ENCODE peak calls at places on chromosomes 11 and 22, in ten cellular contexts. One of them, this sample, is unnamed.

GRCh38 chr11:73295259-73295995 is 12.6 kb upstream of the ARHGEF17 start:
- DNase-seq in right lobe of liver: peak; percentile 64
- DNase-seq in adrenal gland: peak; percentile 78
- DNase-seq in BE2C: peak; percentile 76
- DNase-seq in prostate gland: peak; percentile 39
- DNase-seq in uterus: peak; percentile 63
- DNase-seq in psoas muscle: peak; percentile 74
- DNase-seq in mucosa of descending colon: peak; percentile 82
- DNase-seq in IMR-90: peak; percentile 91
- DNase-seq in HCT116: peak; percentile 43
- DNase-seq in this sample: no peak

GRCh38 chr11:11584446-11584810 is 37.4 kb downstream of the GALNT18 start:
- DNase-seq in right lobe of liver: no peak
- DNase-seq in adrenal gland: no peak
- DNase-seq in BE2C: no peak
- DNase-seq in prostate gland: no peak
- DNase-seq in uterus: no peak
- DNase-seq in psoas muscle: no peak
- DNase-seq in mucosa of descending colon: no peak
- DNase-seq in IMR-90: peak; percentile 97
- DNase-seq in HCT116: peak; percentile 41
- DNase-seq in this sample: no peak

GRCh38 chr11:119346605-119347004 is at the start of gene MFRP:
- DNase-seq in right lobe of liver: no peak
- DNase-seq in adrenal gland: no peak
- DNase-seq in BE2C: no peak
- DNase-seq in prostate gland: no peak
- DNase-seq in uterus: no peak
- DNase-seq in psoas muscle: no peak
- DNase-seq in mucosa of descending colon: no peak
- DNase-seq in IMR-90: no peak
- DNase-seq in HCT116: no peak
- DNase-seq in this sample: no peak

GRCh38 chr22:32050678-32051515 is 7.8 kb downstream of the SLC5A1 start:
- DNase-seq in right lobe of liver: no peak
- DNase-seq in adrenal gland: peak; percentile 82
- DNase-seq in BE2C: no peak
- DNase-seq in prostate gland: peak; percentile 90
- DNase-seq in uterus: no peak
- DNase-seq in psoas muscle: peak; percentile 86
- DNase-seq in mucosa of descending colon: no peak
- DNase-seq in IMR-90: peak; percentile 79
- DNase-seq in HCT116: peak; percentile 95
- DNase-seq in this sample: peak; percentile 81

GRCh38 chr11:117822522-117823033 is 2.0 kb downstream of the FXYD2 start:
- DNase-seq in right lobe of liver: peak; percentile 55
- DNase-seq in adrenal gland: no peak
- DNase-seq in BE2C: no peak
- DNase-seq in prostate gland: no peak
- DNase-seq in uterus: no peak
- DNase-seq in psoas muscle: peak; percentile 41
- DNase-seq in mucosa of descending colon: peak; percentile 27
- DNase-seq in IMR-90: no peak
- DNase-seq in HCT116: no peak
- DNase-seq in this sample: no peak

GRCh38 chr11:6468712-6469495 is 4.8 kb downstream of the TRIM3 start:
- DNase-seq in right lobe of liver: peak; percentile 84
- DNase-seq in adrenal gland: peak; percentile 92
- DNase-seq in BE2C: peak; percentile 91
- DNase-seq in prostate gland: peak; percentile 42
- DNase-seq in uterus: peak; percentile 91
- DNase-seq in psoas muscle: peak; percentile 92
- DNase-seq in mucosa of descending colon: peak; percentile 84
- DNase-seq in IMR-90: peak; percentile 87
- DNase-seq in HCT116: peak; percentile 60
- DNase-seq in this sample: peak; percentile 61

GRCh38 chr11:25970726-25971508 is 361.0 kb upstream of the ANO3 start:
- DNase-seq in right lobe of liver: no peak
- DNase-seq in adrenal gland: no peak
- DNase-seq in BE2C: no peak
- DNase-seq in prostate gland: no peak
- DNase-seq in uterus: no peak
- DNase-seq in psoas muscle: no peak
- DNase-seq in mucosa of descending colon: no peak
- DNase-seq in IMR-90: no peak
- DNase-seq in HCT116: no peak
- DNase-seq in this sample: no peak

GRCh38 chr11:126079640-126080205 is 17.1 kb upstream of the CDON start:
- DNase-seq in right lobe of liver: no peak
- DNase-seq in adrenal gland: no peak
- DNase-seq in BE2C: peak; percentile 79
- DNase-seq in prostate gland: no peak
- DNase-seq in uterus: no peak
- DNase-seq in psoas muscle: no peak
- DNase-seq in mucosa of descending colon: no peak
- DNase-seq in IMR-90: no peak
- DNase-seq in HCT116: no peak
- DNase-seq in this sample: no peak

GRCh38 chr22:45397806-45398205 is 15.6 kb downstream of the SMC1B start:
- DNase-seq in right lobe of liver: no peak
- DNase-seq in adrenal gland: no peak
- DNase-seq in BE2C: no peak
- DNase-seq in prostate gland: no peak
- DNase-seq in uterus: no peak
- DNase-seq in psoas muscle: no peak
- DNase-seq in mucosa of descending colon: no peak
- DNase-seq in IMR-90: no peak
- DNase-seq in HCT116: no peak
- DNase-seq in this sample: no peak

GRCh38 chr11:47552086-47552580 is 799 bp downstream of the CELF1 start:
- DNase-seq in right lobe of liver: peak; percentile 67
- DNase-seq in adrenal gland: peak; percentile 30
- DNase-seq in BE2C: peak; percentile 18
- DNase-seq in prostate gland: no peak
- DNase-seq in uterus: peak; percentile 25
- DNase-seq in psoas muscle: no peak
- DNase-seq in mucosa of descending colon: no peak
- DNase-seq in IMR-90: peak; percentile 52
- DNase-seq in HCT116: no peak
- DNase-seq in this sample: peak; percentile 29

GRCh38 chr22:41660416-41660815 is 28.3 kb downstream of the SNU13 start:
- DNase-seq in right lobe of liver: no peak
- DNase-seq in adrenal gland: peak; percentile 66
- DNase-seq in BE2C: no peak
- DNase-seq in prostate gland: no peak
- DNase-seq in uterus: no peak
- DNase-seq in psoas muscle: no peak
- DNase-seq in mucosa of descending colon: no peak
- DNase-seq in IMR-90: peak; percentile 12
- DNase-seq in HCT116: no peak
- DNase-seq in this sample: peak; percentile 48

GRCh38 chr22:45504703-45505341 is 2.1 kb downstream of the FBLN1 start:
- DNase-seq in right lobe of liver: no peak
- DNase-seq in adrenal gland: no peak
- DNase-seq in BE2C: no peak
- DNase-seq in prostate gland: no peak
- DNase-seq in uterus: no peak
- DNase-seq in psoas muscle: peak; percentile 79
- DNase-seq in mucosa of descending colon: no peak
- DNase-seq in IMR-90: peak; percentile 37
- DNase-seq in HCT116: no peak
- DNase-seq in this sample: no peak

GRCh38 chr11:129720156-129720555 is 95.5 kb upstream of the TMEM45B start:
- DNase-seq in right lobe of liver: no peak
- DNase-seq in adrenal gland: no peak
- DNase-seq in BE2C: no peak
- DNase-seq in prostate gland: no peak
- DNase-seq in uterus: no peak
- DNase-seq in psoas muscle: no peak
- DNase-seq in mucosa of descending colon: no peak
- DNase-seq in IMR-90: no peak
- DNase-seq in HCT116: no peak
- DNase-seq in this sample: no peak

DNA sequence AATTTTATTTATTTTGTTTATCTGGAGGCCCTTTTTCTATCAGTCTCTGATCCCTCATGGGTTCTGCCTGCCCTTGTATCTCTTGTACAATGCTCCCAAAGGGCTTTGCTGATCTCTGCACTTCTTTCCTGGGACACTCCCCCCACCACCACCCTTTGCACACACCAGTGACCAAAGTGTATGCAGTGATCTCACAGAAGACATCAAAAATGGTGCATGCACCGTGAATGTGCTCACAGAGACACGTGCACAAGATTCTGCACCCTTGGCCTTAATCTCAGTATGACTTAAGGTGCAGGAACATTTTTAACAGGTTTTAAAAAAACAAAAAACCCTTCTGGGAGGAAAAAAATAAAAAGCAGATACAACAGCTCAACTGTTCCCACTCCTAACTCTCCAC is 12.2 kb upstream of the ADSL start:
- DNase-seq in right lobe of liver: no peak
- DNase-seq in adrenal gland: no peak
- DNase-seq in BE2C: no peak
- DNase-seq in prostate gland: no peak
- DNase-seq in uterus: no peak
- DNase-seq in psoas muscle: no peak
- DNase-seq in mucosa of descending colon: no peak
- DNase-seq in IMR-90: no peak
- DNase-seq in HCT116: no peak
- DNase-seq in this sample: no peak
- TF ChIP-seq CTCF in right lobe of liver: no peak
- TF ChIP-seq CTCF in adrenal gland: no peak
- TF ChIP-seq CTCF in BE2C: no peak
- TF ChIP-seq CTCF in prostate gland: no peak
- TF ChIP-seq CTCF in uterus: no peak
- TF ChIP-seq CTCF in psoas muscle: no peak
- TF ChIP-seq CTCF in mucosa of descending colon: no peak
- TF ChIP-seq CTCF in IMR-90: no peak
- TF ChIP-seq CTCF in HCT116: no peak
- TF ChIP-seq CTCF in this sample: no peak

GRCh38 chr22:30485362-30485988 is 13.7 kb upstream of the SEC14L3 start:
- DNase-seq in right lobe of liver: peak; percentile 81
- DNase-seq in adrenal gland: peak; percentile 74
- DNase-seq in BE2C: peak; percentile 72
- DNase-seq in prostate gland: peak; percentile 53
- DNase-seq in uterus: peak; percentile 32
- DNase-seq in psoas muscle: peak; percentile 65
- DNase-seq in mucosa of descending colon: peak; percentile 77
- DNase-seq in IMR-90: peak; percentile 33
- DNase-seq in HCT116: peak; percentile 28
- DNase-seq in this sample: peak; percentile 9
- H3K4me1 ChIP-seq in right lobe of liver: peaks cover 29% of the 10 kb centered on the region
- H3K4me1 ChIP-seq in adrenal gland: no peaks in the 10 kb centered on the region
- H3K4me1 ChIP-seq in BE2C: no peaks in the 10 kb centered on the region
- H3K4me1 ChIP-seq in prostate gland: no peaks in the 10 kb centered on the region
- H3K4me1 ChIP-seq in uterus: no peaks in the 10 kb centered on the region
- H3K4me1 ChIP-seq in psoas muscle: no peaks in the 10 kb centered on the region
- H3K4me1 ChIP-seq in mucosa of descending colon: no peaks in the 10 kb centered on the region
- H3K4me1 ChIP-seq in IMR-90: no peaks in the 10 kb centered on the region
- H3K4me1 ChIP-seq in HCT116: no peaks in the 10 kb centered on the region
- H3K4me1 ChIP-seq in this sample: no peaks in the 10 kb centered on the region

GRCh38 chr11:46122955-46123354 is 1.7 kb upstream of the PHF21A start:
- DNase-seq in right lobe of liver: no peak
- DNase-seq in adrenal gland: peak; percentile 36
- DNase-seq in BE2C: no peak
- DNase-seq in prostate gland: no peak
- DNase-seq in uterus: no peak
- DNase-seq in psoas muscle: no peak
- DNase-seq in mucosa of descending colon: no peak
- DNase-seq in IMR-90: peak; percentile 53
- DNase-seq in HCT116: no peak
- DNase-seq in this sample: no peak
- H3K4me3 ChIP-seq in right lobe of liver: no peak overlapping the region
- H3K4me3 ChIP-seq in adrenal gland: peak overlapping the region; percentile 93
- H3K4me3 ChIP-seq in BE2C: peak overlapping the region; percentile 73
- H3K4me3 ChIP-seq in prostate gland: no peak overlapping the region
- H3K4me3 ChIP-seq in uterus: no peak overlapping the region
- H3K4me3 ChIP-seq in psoas muscle: peak overlapping the region; percentile 78
- H3K4me3 ChIP-seq in mucosa of descending colon: no peak overlapping the region
- H3K4me3 ChIP-seq in IMR-90: no peak overlapping the region
- H3K4me3 ChIP-seq in HCT116: peak overlapping the region; percentile 71
- H3K4me3 ChIP-seq in this sample: no peak overlapping the region

DNA sequence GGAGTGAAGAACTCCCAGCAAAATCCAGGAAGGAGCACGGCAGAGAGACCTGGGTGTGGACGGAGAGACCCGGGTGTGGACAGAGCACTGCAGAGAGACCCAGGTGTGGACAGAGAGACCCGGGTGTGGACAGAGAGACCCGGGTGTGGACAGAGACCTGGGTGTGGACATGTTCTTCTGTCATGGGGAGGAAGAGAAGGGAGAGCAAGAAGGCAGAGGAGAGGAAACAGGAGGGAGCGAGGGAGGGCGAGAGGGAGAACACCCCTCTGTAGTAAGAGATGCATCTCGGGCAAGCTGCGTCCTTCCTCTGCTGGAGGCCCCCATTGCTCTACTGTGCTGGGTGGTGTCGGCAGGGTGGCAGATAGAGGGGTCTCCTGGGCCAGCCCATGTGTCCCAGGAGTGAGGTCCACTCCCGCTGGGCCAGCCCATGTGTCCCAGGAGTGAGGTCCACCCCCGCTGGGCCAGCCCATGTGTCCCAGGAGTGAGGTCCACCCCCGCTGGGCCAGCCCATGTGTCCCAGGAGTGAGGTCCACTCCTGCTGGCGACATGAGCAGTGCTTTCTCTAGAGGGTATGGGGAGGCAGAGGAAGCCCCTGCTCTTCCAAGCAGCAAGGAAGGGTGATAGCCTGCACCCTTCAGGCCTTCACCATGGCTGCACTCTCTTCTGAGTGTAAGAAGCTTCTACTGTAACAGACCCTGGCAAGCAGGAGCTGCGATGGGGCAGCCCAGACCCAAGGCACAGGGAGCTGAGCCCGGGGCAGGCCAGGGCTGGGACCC is 934.2 kb downstream of the BRD1 start:
- DNase-seq in right lobe of liver: peak; percentile 23
- DNase-seq in adrenal gland: no peak
- DNase-seq in BE2C: no peak
- DNase-seq in prostate gland: no peak
- DNase-seq in uterus: no peak
- DNase-seq in psoas muscle: no peak
- DNase-seq in mucosa of descending colon: no peak
- DNase-seq in IMR-90: no peak
- DNase-seq in HCT116: no peak
- DNase-seq in this sample: no peak
- TF ChIP-seq CTCF in right lobe of liver: no peak
- TF ChIP-seq CTCF in adrenal gland: no peak
- TF ChIP-seq CTCF in BE2C: no peak
- TF ChIP-seq CTCF in prostate gland: no peak
- TF ChIP-seq CTCF in uterus: no peak
- TF ChIP-seq CTCF in psoas muscle: no peak
- TF ChIP-seq CTCF in mucosa of descending colon: no peak
- TF ChIP-seq CTCF in IMR-90: no peak
- TF ChIP-seq CTCF in HCT116: no peak
- TF ChIP-seq CTCF in this sample: no peak

DNA sequence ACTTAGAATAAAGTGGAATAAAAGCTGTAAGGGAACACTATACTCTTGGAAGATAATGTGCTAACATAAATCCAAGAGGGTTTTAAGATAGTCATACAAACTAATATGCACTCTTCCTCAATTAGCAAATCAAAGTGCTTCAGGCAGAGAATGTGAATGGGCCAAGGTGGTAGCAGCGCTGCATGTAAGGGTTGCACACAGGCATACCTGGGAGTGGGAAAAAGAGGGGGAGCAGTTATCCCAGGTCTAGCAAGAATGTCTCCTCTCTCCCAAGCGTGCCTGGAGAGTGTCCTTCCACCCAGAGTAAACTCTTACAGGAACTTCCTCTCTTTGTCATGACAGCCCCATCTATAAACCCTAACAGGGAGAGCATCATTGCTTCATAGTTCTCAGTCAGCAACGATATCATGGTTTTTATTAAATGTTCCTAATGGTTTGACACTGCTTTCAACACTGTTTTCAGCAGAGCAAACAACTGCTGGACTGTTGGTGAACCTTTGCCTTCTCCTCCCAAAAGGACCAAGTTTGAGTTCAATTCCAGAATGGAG is 61.6 kb downstream of the SYTL2 start:
- DNase-seq in right lobe of liver: no peak
- DNase-seq in adrenal gland: no peak
- DNase-seq in BE2C: no peak
- DNase-seq in prostate gland: no peak
- DNase-seq in uterus: no peak
- DNase-seq in psoas muscle: no peak
- DNase-seq in mucosa of descending colon: no peak
- DNase-seq in IMR-90: no peak
- DNase-seq in HCT116: no peak
- DNase-seq in this sample: no peak
- H3K4me1 ChIP-seq in right lobe of liver: peaks cover 5% of the 10 kb centered on the region
- H3K4me1 ChIP-seq in adrenal gland: no peaks in the 10 kb centered on the region
- H3K4me1 ChIP-seq in BE2C: no peaks in the 10 kb centered on the region
- H3K4me1 ChIP-seq in prostate gland: no peaks in the 10 kb centered on the region
- H3K4me1 ChIP-seq in uterus: no peaks in the 10 kb centered on the region
- H3K4me1 ChIP-seq in psoas muscle: no peaks in the 10 kb centered on the region
- H3K4me1 ChIP-seq in mucosa of descending colon: peaks cover 17% of the 10 kb centered on the region
- H3K4me1 ChIP-seq in IMR-90: peaks cover 26% of the 10 kb centered on the region
- H3K4me1 ChIP-seq in HCT116: no peaks in the 10 kb centered on the region
- H3K4me1 ChIP-seq in this sample: no peaks in the 10 kb centered on the region

This sample was measured in gastrocnemius medialis.